ENCODE peak calls at places on chromosomes 6 and 20, in five cellular contexts. P, M, V, X and O are unnamed samples.

GRCh38 chr20:36744764-36745191 is 1.1 kb downstream of the NDRG3 start:
- DNase-seq in V (no peak), P (no peak), M (no peak), X (peak), O (no peak)

GRCh38 chr6:28537509-28538140 is 11.9 kb downstream of the GPX5 start:
- DNase-seq in M (peak), P (no peak), X (no peak), V (no peak), O (no peak)

GRCh38 chr20:33649201-33649631 is 12.9 kb upstream of the C20orf144 start:
- DNase-seq in P (no peak), M (no peak), V (peak), X (peak), O (no peak)

GRCh38 chr6:93391982-93392381 is 27.4 kb downstream of the EPHA7 start:
- DNase-seq in V (no peak), X (no peak), M (no peak), P (no peak), O (no peak)

GRCh38 chr20:57783956-57784837 is 74.4 kb upstream of the PMEPA1 start:
- DNase-seq in P (no peak), X (no peak), M (no peak), V (no peak), O (peak)

GRCh38 chr6:7115452-7116223 is 7.9 kb downstream of the RREB1 start:
- DNase-seq in X (no peak), M (no peak), V (no peak), P (no peak), O (no peak)

GRCh38 chr6:162538643-162539064 is 188.9 kb downstream of the PRKN start:
- DNase-seq in M (no peak), P (no peak), V (no peak), X (no peak), O (no peak)

GRCh38 chr20:64035066-64035932 is 683 bp upstream of the C20orf204 start:
- DNase-seq in V (peak), P (no peak), M (no peak), X (no peak), O (no peak)

GRCh38 chr6:48389146-48390043 is 278.4 kb upstream of the PTCHD4 start:
- DNase-seq in X (no peak), P (no peak), V (no peak), M (no peak), O (no peak)

GRCh38 chr6:50899306-50899840 is 80.7 kb downstream of the TFAP2B start:
- DNase-seq in X (no peak), P (no peak), V (no peak), M (no peak), O (no peak)

GRCh38 chr20:50848846-50849673 is 54.2 kb downstream of the BCAS4 start:
- DNase-seq in P (peak), M (no peak), V (no peak), X (peak), O (no peak)

GRCh38 chr6:45703041-45703739 is 312.5 kb downstream of the CLIC5 start:
- DNase-seq in M (no peak), P (no peak), V (no peak), X (no peak), O (no peak)

GRCh38 chr6:149545258-149545753 is 537 bp downstream of the PPIL4 start:
- DNase-seq in V (peak), P (no peak), X (peak), M (no peak), O (no peak)

GRCh38 chr6:15914553-15914952 is 214.3 kb upstream of the MYLIP start:
- DNase-seq in P (no peak), V (no peak), X (no peak), M (no peak), O (no peak)

GRCh38 chr6:34560366-34561226 is 4.5 kb upstream of the SPDEF start:
- DNase-seq in X (peak), P (no peak), V (no peak), M (no peak), O (no peak)

GRCh38 chr6:16168858-16169257 is 40.0 kb downstream of the MYLIP start:
- DNase-seq in V (no peak), M (peak), X (no peak), P (no peak), O (no peak)

GRCh38 chr6:143323729-143324465 is 126.6 kb downstream of the ADAT2 start:
- DNase-seq in X (no peak), V (no peak), M (no peak), P (no peak), O (no peak)

GRCh38 chr6:157965387-157965786 is 16.3 kb upstream of the SYNJ2 start:
- DNase-seq in V (no peak), M (no peak), P (no peak), X (no peak), O (no peak)

GRCh38 chr20:36336838-36337478 is 30.8 kb downstream of the DLGAP4 start:
- DNase-seq in P (no peak), M (no peak), X (no peak), V (peak), O (no peak)

GRCh38 chr20:38387953-38388352 is 41.7 kb downstream of the LBP start:
- DNase-seq in P (no peak), X (no peak), M (no peak), V (no peak), O (no peak)

GRCh38 chr6:118968416-118968815 is 33.5 kb upstream of the MCM9 start:
- DNase-seq in X (no peak), V (no peak), P (no peak), M (peak), O (no peak)

GRCh38 chr6:151009576-151009975 is 144.1 kb downstream of the MTHFD1L start:
- DNase-seq in V (no peak), X (no peak), M (no peak), P (no peak), O (no peak)

GRCh38 chr6:156777866-156778614 is 862 bp downstream of the ARID1B start:
- DNase-seq in V (peak), P (peak), X (peak), M (no peak), O (no peak)

GRCh38 chr20:3550857-3551256 is 80.0 kb downstream of the ATRN start:
- DNase-seq in P (no peak), V (no peak), M (no peak), X (no peak), O (no peak)

GRCh38 chr6:107679457-107679856 is 144.7 kb downstream of the SCML4 start:
- DNase-seq in V (no peak), M (no peak), X (no peak), P (no peak), O (no peak)

GRCh38 chr20:34069341-34070078 is 42.5 kb downstream of the EIF2S2 start:
- DNase-seq in P (no peak), M (peak), X (peak), V (no peak), O (peak)

GRCh38 chr6:108100003-108100402 is 25.5 kb upstream of the OSTM1 start:
- DNase-seq in V (no peak), P (no peak), X (no peak), M (no peak), O (no peak)

GRCh38 chr20:23096073-23096472 is 9.9 kb upstream of the CD93 start:
- DNase-seq in V (no peak), M (no peak), P (no peak), X (no peak), O (no peak)

GRCh38 chr20:32484221-32485125 is 100.7 kb downstream of the NOL4L start:
- DNase-seq in X (peak), M (no peak), V (peak), P (peak), O (peak)

GRCh38 chr6:33994198-33995045 is 151.5 kb downstream of the GRM4 start:
- DNase-seq in M (no peak), P (no peak), V (no peak), X (no peak), O (peak)

GRCh38 chr6:170116643-170117042 is 174.2 kb downstream of the DLL1 start:
- DNase-seq in X (peak), V (peak), M (no peak), P (no peak), O (peak)

DNA sequence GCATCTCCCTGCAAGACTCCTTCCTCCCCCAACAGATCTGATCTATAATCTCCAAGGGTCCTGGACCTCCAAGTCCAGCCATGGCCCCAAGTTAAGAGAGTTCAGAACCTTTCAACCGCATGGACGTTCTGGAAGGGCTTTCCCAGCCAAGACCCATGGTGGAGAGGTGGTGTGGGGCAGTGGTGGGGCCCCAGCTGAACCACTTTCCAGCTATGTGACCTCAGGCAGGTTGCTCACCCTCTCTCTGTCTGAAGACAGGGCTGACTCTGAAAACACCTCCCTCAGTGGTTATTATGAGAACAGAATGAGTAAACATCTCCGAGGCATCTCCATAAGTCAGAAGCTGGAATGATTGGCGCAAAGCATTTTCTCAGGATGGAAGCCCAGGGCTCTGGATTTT is 887 bp downstream of the CLPS start:
- DNase-seq in P (no peak), M (no peak), V (no peak), X (no peak), O (no peak)
- TF ChIP-seq POLR2AphosphoS5 in P (no peak), M (no peak), V (no peak), X (no peak), O (no peak)

GRCh38 chr20:62650551-62651284 is 8.4 kb downstream of the SLCO4A1 start:
- DNase-seq in V (no peak), M (no peak), P (no peak), X (no peak), O (no peak)

GRCh38 chr20:62649140-62649539 is 6.8 kb downstream of the SLCO4A1 start:
- DNase-seq in V (no peak), P (no peak), X (no peak), M (no peak), O (no peak)

GRCh38 chr20:62646851-62647520 is 4.7 kb downstream of the SLCO4A1 start:
- DNase-seq in M (no peak), V (no peak), X (peak), P (no peak), O (no peak)

GRCh38 chr20:62647521-62648317 is 5.4 kb downstream of the SLCO4A1 start:
- DNase-seq in X (peak), M (no peak), V (no peak), P (no peak), O (no peak)

DNA sequence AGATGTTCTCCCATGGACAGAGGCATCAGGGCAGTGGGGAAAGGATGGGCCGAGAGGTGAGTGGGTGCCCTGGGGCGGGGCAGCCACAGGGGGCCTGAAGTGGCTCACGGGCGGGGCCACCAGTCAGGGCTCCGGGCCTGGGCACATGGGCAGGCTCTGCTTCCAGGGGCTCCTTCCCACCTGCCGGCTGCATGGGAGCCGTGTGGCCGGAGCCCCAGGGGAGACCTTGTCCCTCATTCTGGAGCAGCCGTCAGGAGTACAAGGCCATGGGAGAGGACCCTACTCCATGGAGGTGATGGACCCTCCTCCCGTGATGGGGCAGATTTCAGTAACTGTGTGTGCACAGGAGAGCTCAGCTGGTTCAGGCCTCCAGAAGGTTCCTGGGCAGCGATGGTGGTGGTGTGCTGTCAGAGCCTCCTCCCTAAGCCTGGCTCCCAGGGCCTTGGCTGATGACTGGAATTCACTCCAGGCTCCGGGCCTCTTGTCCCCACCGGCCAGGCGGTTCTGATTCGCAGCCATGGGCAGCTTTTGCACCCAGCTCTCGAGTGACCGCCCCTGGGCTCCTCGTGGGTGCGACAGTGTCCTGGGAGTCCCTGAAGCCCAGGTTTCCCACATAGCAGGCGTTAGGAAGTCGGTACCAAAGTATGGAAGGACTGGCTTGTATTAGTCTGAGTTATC is 6.2 kb downstream of the SLCO4A1 start:
- DNase-seq in P (no peak), M (no peak), V (no peak), X (no peak), O (no peak)
- TF ChIP-seq POLR2A in P (no peak), M (no peak), V (no peak), X (no peak), O (no peak)

DNA sequence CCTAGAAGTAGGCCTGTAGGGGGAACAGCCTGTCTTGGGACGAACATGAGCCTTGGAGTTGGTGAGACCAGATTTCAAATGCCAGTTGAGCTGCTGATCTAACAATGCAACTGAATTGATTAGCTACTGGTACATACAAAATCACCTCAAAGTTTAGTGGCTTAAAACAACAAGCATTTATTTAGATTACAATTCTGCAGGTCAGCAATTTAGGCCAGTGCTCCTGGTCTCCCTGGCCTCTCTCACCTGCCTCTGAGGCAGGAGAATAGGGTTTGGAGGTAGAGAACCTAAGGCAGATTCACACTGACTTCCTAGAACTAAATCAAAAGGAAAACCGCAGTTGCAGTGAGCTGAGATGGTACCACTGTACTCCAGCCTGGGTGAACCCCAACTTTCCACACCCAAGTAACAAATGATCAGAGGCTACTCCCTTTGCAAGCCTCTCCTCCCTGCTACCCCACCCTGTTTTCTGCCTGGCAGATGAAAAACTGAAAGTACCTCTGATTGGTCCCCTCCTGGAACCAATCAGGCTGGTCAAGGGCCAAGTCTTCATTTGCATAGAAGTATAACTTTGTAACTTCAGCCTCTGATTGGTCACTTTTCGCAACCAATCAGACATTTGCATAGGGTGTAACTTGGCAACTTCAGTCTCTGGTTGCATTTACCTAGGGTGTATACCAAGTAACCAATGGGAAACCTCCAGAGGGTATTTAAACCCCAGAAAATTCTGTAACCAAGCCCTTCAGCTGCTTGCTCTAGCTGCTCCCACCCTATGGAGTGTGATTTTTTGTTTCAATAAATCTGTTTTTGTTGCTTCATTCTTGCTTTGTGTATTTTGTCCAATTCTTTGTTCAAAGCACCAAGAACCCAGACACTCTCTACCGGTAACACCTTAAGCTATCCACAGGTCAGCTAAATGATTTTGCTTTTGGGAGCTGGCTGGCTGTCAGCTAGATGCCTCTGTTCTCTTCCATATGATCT is 8.1 kb upstream of the UBR2 start:
- DNase-seq in X (no peak), V (no peak), P (no peak), M (peak), O (no peak)
- TF ChIP-seq POLR2AphosphoS5 in X (no peak), V (no peak), P (no peak), M (no peak), O (no peak)

GRCh38 chr20:20014659-20015058 is 2.5 kb upstream of the NAA20 start:
- DNase-seq in P (no peak), M (no peak), X (no peak), V (no peak), O (no peak)

GRCh38 chr20:20019123-20019522 is 2.0 kb downstream of the NAA20 start:
- DNase-seq in V (no peak), M (no peak), X (peak), P (no peak), O (no peak)

GRCh38 chr20:20018366-20018765 is 1.2 kb downstream of the NAA20 start:
- DNase-seq in V (no peak), X (no peak), M (no peak), P (no peak), O (no peak)

GRCh38 chr20:20017852-20018245 is 687 bp downstream of the NAA20 start:
- DNase-seq in M (no peak), X (no peak), V (no peak), P (no peak), O (no peak)

GRCh38 chr20:20017001-20017851 is at the start of gene NAA20:
- DNase-seq in X (peak), V (peak), M (peak), P (peak), O (peak)
- TF ChIP-seq POLR2A in X (no peak), V (no peak), M (peak), P (peak), O (no peak)

GRCh38 chr20:62929051-62929538 is 2.8 kb upstream of the DIDO1 start:
- DNase-seq in M (no peak), V (peak), P (peak), X (peak), O (peak)
- TF ChIP-seq POLR2AphosphoS5 in M (no peak), V (peak), P (no peak), X (peak), O (no peak)

DNA sequence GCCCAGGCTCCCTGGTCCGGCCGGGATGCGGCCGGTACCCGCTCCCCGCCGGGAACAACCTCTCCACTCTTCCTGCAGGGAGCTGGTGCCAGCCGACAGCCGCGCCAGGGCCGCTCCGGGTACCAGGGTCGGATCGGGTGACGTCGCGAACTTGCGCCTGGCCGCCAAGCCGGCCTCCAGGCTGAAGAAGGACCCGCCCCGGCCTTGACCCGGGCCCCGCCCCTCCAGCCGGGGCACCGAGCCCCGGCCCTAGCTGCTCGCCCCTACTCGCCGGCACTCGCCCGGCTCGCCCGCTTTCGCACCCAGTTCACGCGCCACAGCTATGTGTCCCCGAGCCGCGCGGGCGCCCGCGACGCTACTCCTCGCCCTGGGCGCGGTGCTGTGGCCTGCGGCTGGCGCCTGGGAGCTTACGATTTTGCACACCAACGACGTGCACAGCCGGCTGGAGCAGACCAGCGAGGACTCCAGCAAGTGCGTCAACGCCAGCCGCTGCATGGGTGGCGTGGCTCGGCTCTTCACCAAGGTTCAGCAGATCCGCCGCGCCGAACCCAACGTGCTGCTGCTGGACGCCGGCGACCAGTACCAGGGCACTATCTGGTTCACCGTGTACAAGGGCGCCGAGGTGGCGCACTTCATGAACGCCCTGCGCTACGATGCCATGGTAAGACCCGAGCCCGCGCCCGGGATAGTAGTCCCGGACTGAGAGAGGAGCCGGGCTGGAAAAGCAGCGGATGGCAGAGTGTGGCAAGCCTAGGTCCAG is at the start of gene NT5E:
- DNase-seq in V (peak), M (no peak), X (peak), P (peak), O (peak)
- TF ChIP-seq POLR2A in V (no peak), M (no peak), X (no peak), P (peak), O (no peak)